ENCODE peak calls at places on chromosomes 6 and 20, in nine cellular contexts. Z, H, D, A, V, U, S, M and T are unnamed samples.
A peak's percentile ranks its signal among the peaks of the same experiment; 100 is the strongest.

GRCh38 chr6:21367649-21368154 is 225.8 kb upstream of the SOX4 start:
- DNase-seq in A (no peak), H (no peak), M (no peak), V (no peak), U (no peak), Z (no peak), D (no peak), S (no peak), T (no peak)

GRCh38 chr20:57792386-57793095 is 82.7 kb upstream of the PMEPA1 start:
- DNase-seq in M (peak; percentile 62), D (no peak), Z (no peak), H (no peak), S (no peak), U (no peak), V (peak; percentile 34), A (no peak), T (no peak)

GRCh38 chr6:138774370-138774769 is 801 bp downstream of the CCDC28A start:
- DNase-seq in S (no peak), Z (no peak), M (no peak), D (no peak), V (no peak), U (no peak), A (no peak), H (no peak), T (no peak)

GRCh38 chr20:10715035-10715434 is 41.2 kb upstream of the JAG1 start:
- DNase-seq in Z (no peak), U (peak; percentile 89), A (no peak), S (no peak), M (no peak), H (no peak), V (no peak), D (no peak), T (no peak)

GRCh38 chr6:3797231-3798200 is 46.0 kb upstream of the PXDC1 start:
- DNase-seq in S (no peak), M (no peak), Z (no peak), A (no peak), V (no peak), D (no peak), H (no peak), U (peak; percentile 79), T (no peak)

GRCh38 chr6:42692151-42692911 is 30.1 kb downstream of the PRPH2 start:
- DNase-seq in Z (no peak), A (no peak), D (no peak), H (no peak), M (no peak), V (no peak), S (no peak), U (peak; percentile 80), T (no peak)

GRCh38 chr6:85402922-85403321 is 47.0 kb upstream of the NT5E start:
- DNase-seq in H (no peak), A (no peak), U (no peak), M (no peak), V (no peak), S (no peak), Z (no peak), D (no peak), T (no peak)

GRCh38 chr20:24663496-24663895 is 194.1 kb downstream of the SYNDIG1 start:
- DNase-seq in U (no peak), D (no peak), V (peak; percentile 40), H (no peak), A (no peak), M (peak; percentile 58), Z (no peak), S (no peak), T (no peak)

GRCh38 chr6:105087571-105088211 is 92.1 kb downstream of the POPDC3 start:
- DNase-seq in Z (no peak), A (no peak), M (no peak), S (no peak), D (peak; percentile 23), V (no peak), U (peak; percentile 69), H (no peak), T (no peak)

GRCh38 chr6:121694389-121695185 is 259.1 kb downstream of the GJA1 start:
- DNase-seq in M (no peak), A (no peak), D (no peak), Z (no peak), S (no peak), V (no peak), H (no peak), U (peak; percentile 45), T (no peak)

DNA sequence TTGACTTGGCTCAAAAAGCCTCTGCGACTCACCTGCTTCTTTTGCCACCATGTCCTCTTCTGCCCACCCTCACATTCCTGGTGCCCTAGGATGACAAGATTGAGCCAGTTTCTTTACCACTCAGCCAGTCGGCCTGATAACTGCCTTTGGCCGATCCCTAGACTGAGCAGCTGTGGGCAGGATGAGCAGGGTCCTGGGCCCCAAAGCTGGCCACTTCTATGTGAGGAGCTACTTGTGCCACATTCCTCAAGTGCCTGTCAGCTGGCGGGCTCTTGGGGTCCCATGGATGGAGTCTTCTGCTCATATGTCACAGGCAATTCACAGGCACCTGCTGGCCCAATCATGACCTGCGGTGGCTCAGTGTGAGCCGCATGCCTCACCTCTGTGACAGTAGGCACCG is 16.5 kb downstream of the DYNLRB1 start:
- DNase-seq in M (peak; percentile 37), V (peak; percentile 44), U (no peak), H (no peak), D (no peak), Z (no peak), A (peak; percentile 37), S (no peak), T (peak; percentile 4)
- H3K27ac ChIP-seq in M (no peak overlapping the region), V (no peak overlapping the region), U (no peak overlapping the region), H (no peak overlapping the region), D (no peak overlapping the region), Z (peak overlapping the region; percentile 35), A (no peak overlapping the region), S (no peak overlapping the region), T (no peak overlapping the region)

DNA sequence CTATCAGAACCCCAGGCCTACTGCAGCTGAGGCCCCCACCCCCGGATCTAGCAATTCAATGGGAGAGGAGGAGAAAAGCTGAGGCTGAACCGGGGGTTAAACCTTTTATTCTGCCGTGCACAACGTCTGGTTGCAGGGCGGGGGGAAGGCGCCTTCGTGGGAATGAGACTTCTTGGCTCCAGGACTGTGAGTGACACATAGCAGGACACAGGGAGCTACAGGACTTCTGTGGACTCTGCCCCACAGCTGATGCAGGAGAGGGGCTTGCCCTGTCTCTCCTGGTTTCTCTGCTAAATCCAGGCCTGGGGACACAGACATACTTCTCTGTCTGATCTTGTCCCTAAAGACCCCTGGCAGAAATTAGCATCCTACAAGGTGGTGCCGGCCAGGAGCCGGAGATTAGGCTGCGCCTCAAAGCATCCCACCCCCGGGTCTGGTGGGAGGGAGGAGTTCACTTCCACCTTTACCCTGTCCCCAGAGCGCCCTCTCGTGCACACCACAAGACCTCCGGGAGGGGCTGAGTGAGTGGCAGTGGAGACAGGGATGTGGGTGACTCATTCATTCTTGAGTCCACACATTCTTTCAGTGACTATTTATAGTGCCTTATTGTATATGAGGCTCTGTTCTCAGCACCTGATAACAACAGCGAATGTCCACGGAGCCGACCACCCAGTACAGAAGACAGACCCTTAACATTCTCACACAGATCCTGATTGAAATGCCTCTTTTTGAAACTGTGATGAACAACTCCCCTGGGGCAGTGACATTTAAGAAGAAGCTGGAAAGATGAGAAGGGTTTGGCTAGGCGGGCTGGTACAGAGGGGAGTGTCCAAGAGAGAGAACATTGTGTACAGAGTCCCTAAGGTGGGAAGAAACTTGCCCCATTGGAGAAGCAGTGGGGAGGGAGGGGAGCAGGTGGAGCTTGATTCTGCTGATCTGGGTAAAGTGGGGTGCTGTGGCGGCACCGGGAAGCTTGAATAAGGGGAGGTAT is 38.9 kb downstream of the GMPR start:
- DNase-seq in A (peak; percentile 72), Z (peak; percentile 97), S (peak; percentile 59), H (peak; percentile 57), V (no peak), U (peak; percentile 93), D (peak; percentile 52), M (no peak), T (peak; percentile 80)
- TF ChIP-seq CTCF in A (no peak), Z (peak; percentile 54), S (peak; percentile 78), H (no peak), V (no peak), U (peak; percentile 80), D (no peak), M (no peak), T (peak; percentile 64)

DNA sequence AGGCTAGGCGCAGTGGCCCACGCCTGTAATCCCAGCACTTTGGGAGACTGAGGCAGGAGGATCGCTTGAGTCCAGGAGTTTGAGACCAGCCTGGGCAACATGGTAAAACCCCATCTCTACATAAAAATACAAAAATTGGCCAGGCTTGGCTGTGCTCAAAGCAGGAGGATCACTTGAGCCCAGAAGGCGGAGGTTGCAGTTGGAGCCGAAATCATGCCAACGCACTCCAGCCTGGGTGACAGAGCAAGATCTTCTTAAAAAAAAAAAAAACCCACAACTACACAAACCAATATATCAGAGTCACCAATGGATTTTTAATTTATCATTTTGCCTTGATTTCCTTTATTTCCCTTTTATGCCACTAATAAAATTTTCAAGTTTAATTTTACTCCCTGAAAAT is 9.3 kb downstream of the MAP3K5 start:
- DNase-seq in A (no peak), S (no peak), U (no peak), H (no peak), V (no peak), Z (no peak), M (no peak), D (no peak), T (no peak)
- TF ChIP-seq POLR2A in A (no peak), S (no peak), U (no peak), H (no peak), V (no peak), Z (no peak), M (no peak), D (no peak), T (no peak)

GRCh38 chr6:98644063-98644462 is 190.3 kb upstream of the POU3F2 start:
- DNase-seq in M (no peak), H (no peak), D (no peak), U (no peak), Z (no peak), S (no peak), V (no peak), A (no peak), T (no peak)
- H3K27ac ChIP-seq in M (no peak overlapping the region), H (no peak overlapping the region), D (no peak overlapping the region), U (no peak overlapping the region), Z (no peak overlapping the region), S (no peak overlapping the region), V (no peak overlapping the region), A (no peak overlapping the region), T (no peak overlapping the region)

DNA sequence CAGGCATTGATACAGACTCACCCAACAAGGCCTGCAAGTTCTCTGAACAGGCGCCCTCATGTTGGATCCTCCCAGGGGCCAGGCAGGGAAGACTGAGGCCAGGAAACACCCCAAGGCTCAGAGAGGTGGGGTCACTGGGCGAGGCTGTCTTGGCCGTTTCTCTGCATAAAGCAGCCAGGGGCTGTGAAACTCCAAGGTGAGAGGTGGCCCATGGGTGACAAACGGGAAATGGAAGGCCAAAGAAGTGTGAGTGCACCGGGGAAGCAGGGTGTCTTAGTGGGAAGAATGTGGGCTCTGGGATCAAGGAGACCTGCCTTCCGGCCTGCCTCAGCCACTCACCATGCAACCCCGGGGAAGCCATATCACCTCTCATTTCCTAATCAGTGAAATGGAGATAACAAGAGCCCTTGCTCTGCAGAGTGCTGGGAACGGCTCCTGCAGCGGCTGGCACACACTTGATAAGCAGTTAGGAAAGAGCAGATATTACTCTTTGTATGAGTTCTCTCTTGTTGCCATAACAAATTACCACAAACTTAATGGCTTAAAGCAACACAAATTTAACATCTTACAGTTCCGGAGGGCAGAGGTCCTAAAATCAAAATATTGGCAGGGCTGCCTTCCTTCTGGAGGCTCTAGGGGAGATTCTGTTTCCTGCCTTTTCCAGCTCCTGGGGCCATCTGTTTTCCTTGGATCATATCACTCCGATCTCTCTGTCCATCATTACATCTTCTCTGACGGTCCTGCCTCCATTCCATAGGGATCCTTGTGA is 168.6 kb downstream of the NFATC2 start:
- DNase-seq in A (peak; percentile 54), H (no peak), M (peak; percentile 76), V (peak; percentile 41), Z (no peak), S (no peak), U (no peak), D (no peak), T (no peak)
- TF ChIP-seq CTCF in A (no peak), H (no peak), M (no peak), V (no peak), Z (no peak), S (no peak), U (no peak), D (no peak), T (no peak)